ENCODE peak calls at places on chromosomes 5 and 9, in five cellular contexts. W, O, H, X and V are unnamed samples.

GRCh38 chr5:149172709-149173505 is 31.6 kb downstream of the ABLIM3 start:
- DNase-seq in W (peak; percentile 30), H (no peak), O (no peak), X (no peak), V (no peak)

GRCh38 chr5:103800728-103801127 is 238.1 kb upstream of the NUDT12 start:
- DNase-seq in X (no peak), H (no peak), W (peak; percentile 28), O (no peak), V (peak; percentile 78)

GRCh38 chr5:44532981-44533380 is 143.8 kb upstream of the FGF10 start:
- DNase-seq in O (no peak), H (no peak), W (no peak), X (no peak), V (no peak)

GRCh38 chr5:81400375-81400774 is 6.4 kb upstream of the ACOT12 start:
- DNase-seq in O (no peak), W (no peak), H (no peak), X (no peak), V (no peak)

GRCh38 chr9:92608221-92609141 is 61.5 kb downstream of the IPPK start:
- DNase-seq in X (no peak), O (no peak), W (peak; percentile 40), H (no peak), V (no peak)

GRCh38 chr9:95605826-95606555 is 89.2 kb upstream of the PTCH1 start:
- DNase-seq in X (no peak), O (no peak), H (no peak), W (no peak), V (no peak)

GRCh38 chr5:144369001-144369400 is 198.3 kb downstream of the KCTD16 start:
- DNase-seq in O (no peak), X (no peak), W (no peak), H (no peak), V (no peak)

GRCh38 chr5:116564756-116565593 is 9.6 kb downstream of the SEMA6A start:
- DNase-seq in W (no peak), X (no peak), H (no peak), O (no peak), V (no peak)

GRCh38 chr9:125438506-125439433 is 177.1 kb downstream of the GAPVD1 start:
- DNase-seq in H (no peak), X (no peak), W (no peak), O (no peak), V (no peak)

GRCh38 chr9:81193362-81194339 is 495.7 kb downstream of the TLE1 start:
- DNase-seq in W (no peak), X (no peak), H (no peak), O (no peak), V (no peak)

GRCh38 chr5:176817864-176818377 is 7.6 kb downstream of the UNC5A start:
- DNase-seq in X (no peak), O (no peak), H (no peak), W (peak; percentile 68), V (no peak)

GRCh38 chr9:88085481-88085880 is 52.8 kb downstream of the SPATA31C2 start:
- DNase-seq in X (no peak), O (no peak), W (no peak), H (no peak), V (no peak)

GRCh38 chr5:141811287-141812155 is 66.7 kb downstream of the PCDH1 start:
- DNase-seq in O (peak; percentile 11), W (peak; percentile 56), H (no peak), X (no peak), V (no peak)

GRCh38 chr5:10515492-10515891 is 48.4 kb upstream of the ANKRD33B start:
- DNase-seq in W (no peak), X (no peak), O (no peak), H (no peak), V (no peak)

GRCh38 chr5:73250645-73251044 is 77.7 kb downstream of the TMEM174 start:
- DNase-seq in X (no peak), W (no peak), H (no peak), O (no peak), V (no peak)

GRCh38 chr5:168455201-168455600 is 31.1 kb upstream of the RARS1 start:
- DNase-seq in W (no peak), X (no peak), H (no peak), O (no peak), V (no peak)

GRCh38 chr9:76458903-76459690 is at the start of gene GCNT1:
- DNase-seq in H (peak; percentile 92), O (peak; percentile 86), X (peak; percentile 95), W (peak; percentile 95), V (peak; percentile 91)

GRCh38 chr9:93116049-93116961 is 17.7 kb downstream of the NINJ1 start:
- DNase-seq in H (peak; percentile 91), O (no peak), X (no peak), W (peak; percentile 44), V (peak; percentile 56)

GRCh38 chr5:13488254-13488931 is 456.1 kb downstream of the DNAH5 start:
- DNase-seq in X (no peak), W (no peak), O (no peak), H (no peak), V (no peak)

GRCh38 chr9:95366731-95367325 is 49.3 kb upstream of the FANCC start:
- DNase-seq in W (no peak), O (no peak), H (no peak), X (no peak), V (no peak)